ENCODE peak calls at places on chromosome 5, in ten cellular contexts. W is lung; Y is hepatocyte; T is AG09319; E is heart right ventricle; B is activated CD8-positive, alpha-beta T cell treated with anti-CD3 and anti-CD28 coated beads for 36 hours; X is mesothelial cell of epicardium; N is neural crest cell; F is foreskin fibroblast; G is tibial nerve. I is an unnamed sample.

GRCh38 chr5:172403191-172403794 is 51.0 kb downstream of the SH3PXD2B start:
- DNase-seq in W (peak), Y (peak), T (no peak), E (peak), B (no peak), X (peak), N (peak), F (peak), G (peak), I (no peak)

GRCh38 chr5:148060881-148061280 is 2.9 kb upstream of the SPINK5 start:
- DNase-seq in W (no peak), Y (no peak), T (no peak), E (no peak), B (no peak), X (no peak), N (no peak), F (no peak), G (no peak), I (peak)

GRCh38 chr5:29508131-29508530 is 1685.4 kb upstream of the CDH6 start:
- DNase-seq in W (no peak), Y (no peak), T (no peak), E (no peak), B (no peak), X (no peak), N (no peak), F (no peak), G (no peak), I (no peak)

GRCh38 chr5:1784197-1785050 is 15.2 kb downstream of the MRPL36 start:
- DNase-seq in W (no peak), Y (no peak), T (no peak), E (no peak), B (no peak), X (no peak), N (no peak), F (no peak), G (no peak), I (no peak)

GRCh38 chr5:23507278-23507685 is at the start of gene PRDM9:
- DNase-seq in W (peak), Y (no peak), T (no peak), E (peak), B (peak), X (no peak), N (no peak), F (peak), G (no peak), I (no peak)

GRCh38 chr5:88660947-88661869 is 221.8 kb downstream of the MEF2C start:
- DNase-seq in W (no peak), Y (peak), T (peak), E (no peak), B (peak), X (peak), N (peak), F (peak), G (peak), I (peak)

GRCh38 chr5:56183507-56183906 is 49.6 kb downstream of the ANKRD55 start:
- DNase-seq in W (no peak), Y (no peak), T (peak), E (no peak), B (no peak), X (no peak), N (no peak), F (peak), G (no peak), I (peak)

GRCh38 chr5:36602711-36603321 is 3.6 kb upstream of the SLC1A3 start:
- DNase-seq in W (no peak), Y (no peak), T (no peak), E (peak), B (no peak), X (no peak), N (no peak), F (peak), G (no peak), I (no peak)

GRCh38 chr5:52878671-52879070 is 91.0 kb downstream of the ITGA1 start:
- DNase-seq in W (no peak), Y (no peak), T (no peak), E (no peak), B (no peak), X (no peak), N (no peak), F (peak), G (no peak), I (peak)

GRCh38 chr5:42840279-42840678 is 28.6 kb upstream of the SELENOP start:
- DNase-seq in W (peak), Y (peak), T (peak), E (peak), B (no peak), X (no peak), N (no peak), F (peak), G (peak), I (no peak)

GRCh38 chr5:174500636-174501035 is 223.7 kb upstream of the MSX2 start:
- DNase-seq in W (no peak), Y (no peak), T (no peak), E (no peak), B (no peak), X (no peak), N (no peak), F (no peak), G (no peak), I (no peak)

GRCh38 chr5:96961053-96961452 is 25.2 kb downstream of the LNPEP start:
- DNase-seq in W (no peak), Y (no peak), T (no peak), E (no peak), B (no peak), X (no peak), N (no peak), F (no peak), G (no peak), I (no peak)

GRCh38 chr5:76529464-76530344 is 93.5 kb downstream of the F2RL2 start:
- DNase-seq in W (no peak), Y (no peak), T (no peak), E (no peak), B (no peak), X (no peak), N (no peak), F (no peak), G (no peak), I (no peak)

GRCh38 chr5:66306105-66306843 is 162.2 kb downstream of the SREK1 start:
- DNase-seq in W (peak), Y (peak), T (peak), E (no peak), B (peak), X (peak), N (peak), F (peak), G (no peak), I (peak)

GRCh38 chr5:141605523-141606277 is 13.1 kb downstream of the DIAPH1 start:
- DNase-seq in W (peak), Y (no peak), T (no peak), E (no peak), B (peak), X (no peak), N (no peak), F (peak), G (no peak), I (no peak)

GRCh38 chr5:125126050-125126449 is 379.6 kb upstream of the ZNF608 start:
- DNase-seq in W (no peak), Y (no peak), T (no peak), E (no peak), B (no peak), X (no peak), N (no peak), F (no peak), G (no peak), I (no peak)

GRCh38 chr5:154801083-154801482 is 45.9 kb downstream of the LARP1 start:
- DNase-seq in W (no peak), Y (no peak), T (no peak), E (no peak), B (no peak), X (no peak), N (no peak), F (peak), G (no peak), I (no peak)

GRCh38 chr5:127758884-127759283 is 55.7 kb downstream of the CCDC192 start:
- DNase-seq in W (no peak), Y (peak), T (no peak), E (no peak), B (no peak), X (no peak), N (no peak), F (peak), G (no peak), I (no peak)

GRCh38 chr5:63125862-63126261 is 547.2 kb downstream of the LRRC70 start:
- DNase-seq in W (no peak), Y (peak), T (no peak), E (no peak), B (peak), X (no peak), N (no peak), F (peak), G (no peak), I (peak)

GRCh38 chr5:58156977-58157701 is 302.7 kb downstream of the PLK2 start:
- DNase-seq in W (no peak), Y (peak), T (no peak), E (no peak), B (no peak), X (peak), N (no peak), F (peak), G (no peak), I (no peak)

GRCh38 chr5:124716169-124716568 is 30.3 kb downstream of the ZNF608 start:
- DNase-seq in W (no peak), Y (no peak), T (no peak), E (no peak), B (no peak), X (no peak), N (no peak), F (no peak), G (no peak), I (no peak)

GRCh38 chr5:24642022-24642421 is 2.8 kb downstream of the CDH10 start:
- DNase-seq in W (no peak), Y (peak), T (no peak), E (no peak), B (no peak), X (no peak), N (no peak), F (peak), G (no peak), I (peak)

GRCh38 chr5:9429691-9430215 is 116.1 kb downstream of the SEMA5A start:
- DNase-seq in W (no peak), Y (no peak), T (no peak), E (no peak), B (no peak), X (no peak), N (no peak), F (no peak), G (no peak), I (no peak)

GRCh38 chr5:13478831-13479465 is 465.5 kb downstream of the DNAH5 start:
- DNase-seq in W (no peak), Y (peak), T (no peak), E (no peak), B (no peak), X (no peak), N (peak), F (no peak), G (no peak), I (peak)

GRCh38 chr5:154487541-154487940 is 9.5 kb upstream of the HAND1 start:
- DNase-seq in W (no peak), Y (no peak), T (no peak), E (no peak), B (peak), X (no peak), N (no peak), F (no peak), G (no peak), I (no peak)

GRCh38 chr5:128920345-128921215 is 44.7 kb upstream of the SLC27A6 start:
- DNase-seq in W (no peak), Y (no peak), T (no peak), E (no peak), B (no peak), X (no peak), N (no peak), F (peak), G (no peak), I (peak)

GRCh38 chr5:154087260-154087659 is 48.5 kb downstream of the MFAP3 start:
- DNase-seq in W (no peak), Y (no peak), T (no peak), E (no peak), B (no peak), X (no peak), N (no peak), F (no peak), G (no peak), I (no peak)

GRCh38 chr5:37619353-37619752 is 220.5 kb downstream of the GDNF start:
- DNase-seq in W (no peak), Y (peak), T (no peak), E (no peak), B (no peak), X (no peak), N (no peak), F (peak), G (no peak), I (no peak)

GRCh38 chr5:7802855-7803254 is 48.1 kb downstream of the CFAP90 start:
- DNase-seq in W (no peak), Y (no peak), T (no peak), E (no peak), B (no peak), X (no peak), N (no peak), F (peak), G (no peak), I (peak)

GRCh38 chr5:180688326-180689070 is 39.1 kb upstream of the FLT4 start:
- DNase-seq in W (no peak), Y (no peak), T (no peak), E (no peak), B (peak), X (no peak), N (no peak), F (no peak), G (no peak), I (no peak)

GRCh38 chr5:176530983-176531901 is 6.0 kb downstream of the RNF44 start:
- DNase-seq in W (no peak), Y (no peak), T (no peak), E (no peak), B (peak), X (no peak), N (no peak), F (peak), G (no peak), I (peak)

GRCh38 chr5:57412010-57412409 is 70.6 kb downstream of the ACTBL2 start:
- DNase-seq in W (no peak), Y (peak), T (peak), E (no peak), B (no peak), X (no peak), N (no peak), F (peak), G (no peak), I (no peak)

GRCh38 chr5:125679522-125679921 is 743.7 kb upstream of the GRAMD2B start:
- DNase-seq in W (no peak), Y (no peak), T (no peak), E (no peak), B (no peak), X (no peak), N (no peak), F (peak), G (no peak), I (no peak)

GRCh38 chr5:90558344-90559192 is at the start of gene ADGRV1:
- DNase-seq in W (peak), Y (peak), T (no peak), E (peak), B (peak), X (peak), N (peak), F (peak), G (no peak), I (peak)

GRCh38 chr5:140570488-140570887 is 5.9 kb downstream of the SLC35A4 start:
- DNase-seq in W (no peak), Y (no peak), T (no peak), E (no peak), B (no peak), X (no peak), N (no peak), F (no peak), G (no peak), I (no peak)

GRCh38 chr5:33441241-33441844 is 578 bp downstream of the TARS1 start:
- DNase-seq in W (peak), Y (peak), T (peak), E (no peak), B (peak), X (peak), N (no peak), F (peak), G (no peak), I (peak)

GRCh38 chr5:68331202-68332108 is 115.9 kb downstream of the PIK3R1 start:
- DNase-seq in W (no peak), Y (no peak), T (no peak), E (no peak), B (no peak), X (no peak), N (no peak), F (peak), G (no peak), I (no peak)

GRCh38 chr5:82255844-82256243 is 22.3 kb downstream of the RPS23 start:
- DNase-seq in W (no peak), Y (no peak), T (no peak), E (no peak), B (no peak), X (no peak), N (no peak), F (no peak), G (no peak), I (no peak)

GRCh38 chr5:125530833-125531610 is 784.6 kb upstream of the ZNF608 start:
- DNase-seq in W (no peak), Y (no peak), T (no peak), E (no peak), B (no peak), X (no peak), N (no peak), F (no peak), G (no peak), I (no peak)

GRCh38 chr5:155082401-155082800 is 68.8 kb downstream of the KIF4B start:
- DNase-seq in W (no peak), Y (no peak), T (peak), E (no peak), B (no peak), X (no peak), N (no peak), F (peak), G (no peak), I (peak)

GRCh38 chr5:122295138-122295537 is 16.9 kb upstream of the SNCAIP start:
- DNase-seq in W (no peak), Y (no peak), T (no peak), E (no peak), B (no peak), X (no peak), N (no peak), F (no peak), G (no peak), I (no peak)
- TF ChIP-seq CTCF in W (no peak), Y (no peak), T (peak), E (peak), B (no peak), X (no peak), N (peak), F (no peak), G (peak), I (no peak)

GRCh38 chr5:28014779-28015178 is 976.4 kb upstream of the CDH9 start:
- DNase-seq in W (no peak), Y (no peak), T (no peak), E (no peak), B (peak), X (no peak), N (no peak), F (no peak), G (no peak), I (no peak)
- TF ChIP-seq CTCF in W (no peak), Y (no peak), T (no peak), E (peak), B (peak), X (peak), N (peak), F (no peak), G (no peak), I (peak)

DNA sequence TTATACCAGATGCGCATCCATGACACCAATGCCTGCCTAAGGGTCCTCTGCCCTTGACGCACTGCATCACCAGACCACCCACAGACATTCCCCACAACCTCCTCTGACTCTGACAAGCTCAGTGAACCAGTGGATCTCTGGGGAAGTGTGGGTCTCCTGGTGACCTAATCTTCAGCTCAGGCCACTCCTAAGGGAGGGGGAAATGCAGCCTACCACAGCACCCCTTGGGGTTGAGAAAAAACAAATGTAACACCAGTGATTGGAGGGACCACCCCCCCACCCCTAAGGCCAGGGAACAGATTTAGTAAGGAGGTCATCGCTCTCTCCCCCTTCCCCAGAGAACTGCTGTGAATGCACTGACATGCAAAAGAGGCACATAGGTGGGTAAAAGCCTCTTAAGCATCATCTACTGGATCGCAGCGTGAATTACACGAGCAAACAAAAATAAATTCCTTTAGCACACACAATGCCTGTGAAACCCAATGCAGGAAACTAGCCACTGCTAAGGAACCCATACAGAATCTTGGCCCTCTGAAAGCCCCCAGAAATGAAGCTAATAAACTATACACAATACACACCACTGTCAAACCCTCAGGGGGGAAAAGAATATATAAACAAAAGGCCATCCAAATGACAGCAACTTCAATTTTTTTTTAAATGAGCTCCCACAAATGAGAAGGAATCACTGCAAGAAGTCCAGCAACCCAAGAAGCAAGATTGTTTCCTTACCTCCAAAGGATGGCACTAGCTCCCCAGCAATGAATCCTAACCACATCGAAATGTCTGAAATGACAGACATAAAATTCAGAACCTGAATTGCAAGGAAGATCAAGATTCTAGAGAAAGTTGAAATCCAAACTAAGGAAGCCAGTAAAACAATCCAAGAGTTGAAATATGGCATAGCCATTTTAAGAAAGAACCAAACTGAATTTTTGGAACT is 513.7 kb upstream of the PTGER4 start:
- DNase-seq in W (no peak), Y (no peak), T (no peak), E (no peak), B (peak), X (no peak), N (no peak), F (peak), G (no peak), I (no peak)
- TF ChIP-seq CTCF in W (no peak), Y (no peak), T (peak), E (peak), B (peak), X (no peak), N (no peak), F (peak), G (no peak), I (no peak)

DNA sequence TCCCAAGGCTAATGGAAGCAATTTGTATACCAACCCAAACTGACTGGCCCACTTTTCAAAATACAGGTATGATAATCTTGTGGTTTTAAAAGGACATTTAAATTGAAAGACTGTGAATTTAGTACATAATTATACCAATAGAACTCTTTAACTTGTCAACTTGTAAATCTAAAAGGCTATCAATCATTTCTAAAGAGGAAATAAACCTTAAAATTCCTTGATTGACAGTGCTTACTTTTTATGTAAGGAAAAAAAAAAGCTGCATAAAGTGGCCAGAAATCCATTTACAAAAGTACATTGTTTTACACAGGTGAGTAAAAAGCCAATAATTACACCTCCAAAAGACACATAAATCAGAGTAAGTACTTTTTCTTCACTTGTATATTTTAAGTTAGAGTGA is 367.4 kb downstream of the EBF1 start:
- DNase-seq in W (no peak), Y (no peak), T (no peak), E (no peak), B (no peak), X (no peak), N (no peak), F (no peak), G (no peak), I (no peak)
- TF ChIP-seq CTCF in W (no peak), Y (no peak), T (no peak), E (no peak), B (no peak), X (no peak), N (no peak), F (no peak), G (no peak), I (no peak)

I was measured in RWPE1.